ENCODE peak calls at places on chromosomes 5 and 9, in five cellular contexts. E, K, N, I and Z are unnamed samples.
A peak's percentile ranks its signal among the peaks of the same experiment; 100 is the strongest.

GRCh38 chr9:136899196-136899595 is 12.9 kb downstream of the TRAF2 start:
- DNase-seq in E (peak; percentile 36), N (no peak), K (no peak), I (no peak), Z (no peak)

GRCh38 chr5:27477550-27477949 is 439.2 kb upstream of the CDH9 start:
- DNase-seq in K (no peak), I (no peak), E (no peak), N (no peak), Z (no peak)

GRCh38 chr9:108645520-108645919 is 210.3 kb downstream of the ACTL7B start:
- DNase-seq in N (no peak), I (no peak), E (no peak), K (peak; percentile 72), Z (no peak)

GRCh38 chr5:45376463-45376862 is 319.7 kb downstream of the HCN1 start:
- DNase-seq in I (no peak), K (no peak), E (no peak), N (no peak), Z (no peak)

GRCh38 chr9:33817327-33818166 is 587 bp downstream of the UBE2R2 start:
- DNase-seq in E (peak; percentile 49), N (peak; percentile 79), I (peak; percentile 11), K (peak; percentile 54), Z (peak; percentile 72)

GRCh38 chr5:96146675-96147074 is 185.0 kb upstream of the ELL2 start:
- DNase-seq in E (no peak), I (no peak), N (no peak), K (peak; percentile 81), Z (peak; percentile 76)

GRCh38 chr9:94847486-94847885 is 121.0 kb downstream of the AOPEP start:
- DNase-seq in E (no peak), K (peak; percentile 67), I (no peak), N (no peak), Z (peak; percentile 45)

GRCh38 chr5:56814361-56814962 is 887 bp upstream of the MAP3K1 start:
- DNase-seq in N (peak; percentile 67), E (peak; percentile 36), I (peak; percentile 9), K (no peak), Z (peak; percentile 63)

GRCh38 chr5:178329331-178329730 is 96.7 kb upstream of the PHYKPL start:
- DNase-seq in N (no peak), E (no peak), I (no peak), K (no peak), Z (no peak)

GRCh38 chr5:178326054-178326715 is 93.6 kb upstream of the PHYKPL start:
- DNase-seq in I (no peak), N (no peak), E (no peak), K (no peak), Z (no peak)

GRCh38 chr5:178327446-178327845 is 94.8 kb upstream of the PHYKPL start:
- DNase-seq in K (no peak), N (no peak), E (no peak), I (no peak), Z (no peak)

GRCh38 chr5:178328826-178329225 is 96.2 kb upstream of the PHYKPL start:
- DNase-seq in I (no peak), E (no peak), K (no peak), N (no peak), Z (no peak)

GRCh38 chr5:178327931-178328711 is 95.5 kb upstream of the PHYKPL start:
- DNase-seq in I (no peak), K (no peak), E (no peak), N (no peak), Z (no peak)
- H3K9me3 ChIP-seq in I (no peaks in the 10 kb centered on the region), K (peaks cover 25% of the 10 kb centered on the region), E (no peaks in the 10 kb centered on the region), N (no peaks in the 10 kb centered on the region), Z (peaks cover 8% of the 10 kb centered on the region)

DNA sequence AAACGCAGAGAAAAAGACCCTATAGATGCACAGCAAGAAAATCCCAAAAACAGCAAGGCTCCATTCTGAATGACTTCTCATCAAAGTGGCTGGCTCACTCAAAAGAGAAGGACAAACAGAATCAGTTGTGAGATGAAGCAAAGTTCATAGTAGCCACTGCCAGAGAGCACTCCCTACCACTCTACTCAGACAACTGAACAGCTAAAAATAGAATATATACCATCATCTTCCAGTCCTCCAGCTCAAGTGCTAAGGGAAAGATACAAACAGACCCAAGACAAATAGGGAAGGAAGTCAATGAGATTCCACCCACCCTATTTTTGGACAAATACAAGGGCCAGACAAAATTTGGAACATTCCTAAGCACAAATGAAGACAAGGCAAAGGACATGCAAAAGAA is 20.6 kb downstream of the GNAQ start:
- DNase-seq in I (no peak), N (no peak), K (no peak), E (no peak), Z (peak; percentile 29)
- H3K4me1 ChIP-seq in I (peaks cover 12% of the 10 kb centered on the region), N (no peaks in the 10 kb centered on the region), K (peaks cover 5% of the 10 kb centered on the region), E (peaks cover 52% of the 10 kb centered on the region), Z (peaks cover 50% of the 10 kb centered on the region)

GRCh38 chr9:6449086-6449485 is 36.1 kb downstream of the UHRF2 start:
- DNase-seq in I (no peak), N (no peak), K (no peak), E (no peak), Z (no peak)

GRCh38 chr9:6450641-6451375 is 37.8 kb downstream of the UHRF2 start:
- DNase-seq in I (no peak), K (no peak), N (no peak), E (no peak), Z (no peak)

GRCh38 chr9:6444108-6444507 is 31.1 kb downstream of the UHRF2 start:
- DNase-seq in K (no peak), E (no peak), I (no peak), N (no peak), Z (no peak)

GRCh38 chr9:6443661-6444060 is 30.7 kb downstream of the UHRF2 start:
- DNase-seq in E (no peak), N (no peak), K (no peak), I (no peak), Z (peak; percentile 38)

GRCh38 chr9:6449645-6450044 is 36.6 kb downstream of the UHRF2 start:
- DNase-seq in K (no peak), N (no peak), E (no peak), I (no peak), Z (no peak)
- H3K9me3 ChIP-seq in K (no peaks in the 10 kb centered on the region), N (no peaks in the 10 kb centered on the region), E (no peaks in the 10 kb centered on the region), I (no peaks in the 10 kb centered on the region), Z (no peaks in the 10 kb centered on the region)

DNA sequence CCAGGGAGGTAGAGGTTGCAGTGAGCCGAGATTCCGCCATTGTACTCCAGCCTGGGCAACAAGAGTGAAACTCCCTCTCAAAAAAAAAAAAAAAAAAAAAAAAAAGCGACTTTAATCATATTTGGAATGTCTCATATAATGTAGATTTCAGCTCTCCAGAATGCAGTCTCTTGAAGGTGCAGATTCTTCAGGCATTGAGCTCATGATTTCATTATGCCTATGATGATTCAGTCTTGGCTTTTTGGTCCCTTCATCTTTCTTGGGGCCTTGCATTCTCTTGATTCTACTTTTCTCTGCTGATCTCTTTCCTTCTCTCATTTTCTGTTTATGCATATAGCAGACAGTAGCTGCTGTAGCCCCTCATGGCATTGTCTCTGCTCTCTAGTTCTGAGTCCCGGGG is 22.9 kb downstream of the KDM4C start:
- DNase-seq in K (no peak), I (no peak), N (no peak), E (no peak), Z (peak; percentile 23)
- H3K4me1 ChIP-seq in K (peaks cover 4% of the 10 kb centered on the region), I (peaks cover 25% of the 10 kb centered on the region), N (peaks cover 6% of the 10 kb centered on the region), E (peaks cover 27% of the 10 kb centered on the region), Z (peaks cover 9% of the 10 kb centered on the region)

GRCh38 chr5:93300945-93301344 is 280.1 kb downstream of the NR2F1-AS1 start:
- DNase-seq in E (no peak), K (no peak), I (no peak), N (no peak), Z (no peak)

GRCh38 chr5:93304851-93305250 is 276.2 kb downstream of the NR2F1-AS1 start:
- DNase-seq in E (no peak), K (no peak), I (no peak), N (peak; percentile 43), Z (no peak)

GRCh38 chr5:93302711-93303110 is 278.3 kb downstream of the NR2F1-AS1 start:
- DNase-seq in K (no peak), E (no peak), N (no peak), I (no peak), Z (no peak)

GRCh38 chr5:93304391-93304790 is 276.6 kb downstream of the NR2F1-AS1 start:
- DNase-seq in N (no peak), E (no peak), K (no peak), I (no peak), Z (no peak)

GRCh38 chr5:93303291-93303691 is 277.7 kb downstream of the NR2F1-AS1 start:
- DNase-seq in K (no peak), N (no peak), I (no peak), E (no peak), Z (no peak)
- H3K9me3 ChIP-seq in K (no peaks in the 10 kb centered on the region), N (no peaks in the 10 kb centered on the region), I (no peaks in the 10 kb centered on the region), E (no peaks in the 10 kb centered on the region), Z (no peaks in the 10 kb centered on the region)

GRCh38 chr9:92486371-92486770 is 4.1 kb upstream of the ASPN start:
- DNase-seq in N (no peak), E (no peak), I (no peak), K (no peak), Z (no peak)

GRCh38 chr9:92483896-92484545 is 1.7 kb upstream of the ASPN start:
- DNase-seq in N (no peak), K (no peak), I (no peak), E (no peak), Z (peak; percentile 69)

GRCh38 chr9:92482336-92482735 is at the start of gene ASPN:
- DNase-seq in E (no peak), K (no peak), N (no peak), I (no peak), Z (peak; percentile 89)

GRCh38 chr9:92481029-92481633 is 1.2 kb downstream of the ASPN start:
- DNase-seq in I (no peak), K (peak; percentile 31), N (no peak), E (no peak), Z (peak; percentile 72)

DNA sequence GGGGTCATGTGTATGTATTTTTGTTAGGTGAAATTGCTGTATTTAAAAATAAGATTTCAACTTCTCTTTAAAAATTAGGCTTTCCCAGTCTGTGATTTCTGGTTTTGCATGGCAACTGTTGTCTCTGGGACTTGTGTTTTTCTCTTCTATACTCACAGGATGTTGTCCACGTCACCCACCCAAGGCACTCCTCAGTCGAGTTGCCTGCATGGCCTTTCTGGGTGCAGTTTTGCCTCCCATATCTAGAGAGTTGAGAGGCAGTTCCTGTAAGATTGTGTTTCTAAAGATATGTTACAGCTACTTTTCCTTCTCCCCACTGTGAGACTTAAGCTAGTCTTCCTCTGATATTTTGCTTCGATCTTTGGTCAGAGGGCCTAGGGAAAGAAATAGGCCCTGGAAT is 2.3 kb upstream of the ASPN start:
- DNase-seq in K (no peak), N (no peak), E (no peak), I (no peak), Z (no peak)
- H3K4me1 ChIP-seq in K (peaks cover 16% of the 10 kb centered on the region), N (peaks cover 7% of the 10 kb centered on the region), E (peaks cover 11% of the 10 kb centered on the region), I (no peaks in the 10 kb centered on the region), Z (peaks cover 59% of the 10 kb centered on the region)

GRCh38 chr5:150862070-150862469 is 15.7 kb downstream of the IRGM start:
- DNase-seq in E (no peak), K (no peak), N (no peak), I (no peak), Z (no peak)
- H3K9me3 ChIP-seq in E (peaks cover 20% of the 10 kb centered on the region), K (no peaks in the 10 kb centered on the region), N (no peaks in the 10 kb centered on the region), I (no peaks in the 10 kb centered on the region), Z (peaks cover 50% of the 10 kb centered on the region)

DNA sequence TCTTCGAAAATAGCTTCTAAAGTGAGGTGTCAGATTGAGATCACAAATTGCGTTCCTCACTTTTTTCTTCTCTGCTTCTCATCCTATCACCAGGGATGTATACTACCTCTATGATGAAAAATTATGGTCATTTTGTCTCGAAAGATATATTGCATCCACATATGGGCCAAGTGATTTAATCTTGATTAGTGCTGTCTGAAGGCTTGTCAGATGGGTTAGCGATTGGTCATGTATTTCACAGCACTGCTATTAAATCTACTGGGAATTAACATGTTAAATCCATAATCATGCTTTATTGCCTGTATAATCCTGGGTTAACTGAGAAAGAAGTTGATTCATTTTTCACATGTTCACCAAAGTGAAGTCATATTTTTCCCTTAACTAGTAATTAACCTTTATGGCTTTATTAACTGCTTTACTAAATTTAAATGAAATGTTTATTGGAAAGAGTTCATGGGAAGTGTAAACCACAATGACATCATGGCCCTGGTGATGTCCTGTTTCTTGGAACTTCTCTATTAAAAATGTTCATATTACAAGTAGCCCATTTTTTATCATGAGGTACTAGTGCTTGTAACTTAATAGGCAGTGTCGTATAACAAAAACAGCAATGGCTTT is 193.3 kb downstream of the SMC2 start:
- DNase-seq in N (no peak), K (peak; percentile 21), E (no peak), I (no peak), Z (no peak)
- H3K4me1 ChIP-seq in N (peaks cover 5% of the 10 kb centered on the region), K (peaks cover 6% of the 10 kb centered on the region), E (no peaks in the 10 kb centered on the region), I (no peaks in the 10 kb centered on the region), Z (no peaks in the 10 kb centered on the region)